ENCODE peak calls at places on chromosomes 16 and 17, in four cellular contexts. A is K562, D is GM12878, R is HepG2. X is an unnamed sample.

GRCh38 chr16:247027-247426 is 12.4 kb downstream of the FAM234A start:
- DNase-seq in A (no peak), D (no peak), R (no peak), X (no peak)

GRCh38 chr17:64411999-64412771 is 21.5 kb upstream of the PECAM1 start:
- DNase-seq in A (no peak), D (no peak), R (no peak), X (no peak)

GRCh38 chr16:57084996-57085395 is 7.4 kb upstream of the CPNE2 start:
- DNase-seq in A (no peak), D (no peak), R (no peak), X (no peak)

GRCh38 chr17:5759501-5759925 is 175.2 kb upstream of the NLRP1 start:
- DNase-seq in A (no peak), D (no peak), R (no peak), X (no peak)

GRCh38 chr17:73043686-73044581 is 48.6 kb downstream of the SLC39A11 start:
- DNase-seq in A (no peak), D (no peak), R (no peak), X (peak; percentile 35)

GRCh38 chr17:29376667-29377268 is 13.4 kb upstream of the TAOK1 start:
- DNase-seq in A (no peak), D (no peak), R (no peak), X (no peak)

GRCh38 chr16:9126609-9127008 is 35.2 kb downstream of the HAPSTR1 start:
- DNase-seq in A (no peak), D (no peak), R (no peak), X (no peak)

GRCh38 chr16:56777533-56777932 is 47.6 kb downstream of the NUP93 start:
- DNase-seq in A (no peak), D (no peak), R (no peak), X (no peak)

GRCh38 chr16:69150146-69150865 is 17.9 kb downstream of the UTP4 start:
- DNase-seq in A (peak; percentile 54), D (no peak), R (peak; percentile 68), X (peak; percentile 67)

GRCh38 chr17:44793885-44794698 is 35.3 kb downstream of the ADAM11 start:
- DNase-seq in A (no peak), D (no peak), R (no peak), X (no peak)

GRCh38 chr16:50671644-50672260 is 9.4 kb downstream of the SNX20 start:
- DNase-seq in A (peak; percentile 45), D (no peak), R (peak; percentile 36), X (peak; percentile 62)

GRCh38 chr17:50260501-50260911 is 13.8 kb upstream of the TMEM92 start:
- DNase-seq in A (peak; percentile 2), D (no peak), R (no peak), X (peak; percentile 37)

GRCh38 chr17:41307647-41308046 is 1.5 kb downstream of the KRTAP16-1 start:
- DNase-seq in A (no peak), D (no peak), R (no peak), X (no peak)

GRCh38 chr17:78722101-78722761 is 59.8 kb downstream of the CYTH1 start:
- DNase-seq in A (no peak), D (no peak), R (no peak), X (peak; percentile 68)

GRCh38 chr16:28202147-28202746 is 9.5 kb downstream of the XPO6 start:
- DNase-seq in A (no peak), D (no peak), R (no peak), X (no peak)

GRCh38 chr17:50904522-50905459 is 38.6 kb upstream of the TOB1 start:
- DNase-seq in A (no peak), D (no peak), R (peak; percentile 78), X (peak; percentile 90)

GRCh38 chr17:63412234-63412633 is 33.9 kb downstream of the CYB561 start:
- DNase-seq in A (no peak), D (no peak), R (no peak), X (no peak)

GRCh38 chr16:83826146-83826913 is 18.6 kb downstream of the HSBP1 start:
- DNase-seq in A (peak; percentile 89), D (no peak), R (peak; percentile 52), X (peak; percentile 86)

GRCh38 chr17:75661531-75661930 is 5.4 kb downstream of the RECQL5 start:
- DNase-seq in A (no peak), D (no peak), R (no peak), X (no peak)

GRCh38 chr17:71071837-71072236 is 902.5 kb downstream of the KCNJ2 start:
- DNase-seq in A (no peak), D (no peak), R (peak; percentile 11), X (peak; percentile 5)

GRCh38 chr17:44788139-44788538 is 29.4 kb downstream of the ADAM11 start:
- DNase-seq in A (no peak), D (no peak), R (no peak), X (no peak)

GRCh38 chr17:75617675-75618074 is 15.6 kb upstream of the SMIM5 start:
- DNase-seq in A (no peak), D (no peak), R (no peak), X (no peak)

GRCh38 chr16:27995378-27995777 is 68.1 kb downstream of the GSG1L start:
- DNase-seq in A (no peak), D (no peak), R (no peak), X (no peak)

GRCh38 chr17:75869282-75870141 is 8.9 kb downstream of the TRIM47 start:
- DNase-seq in A (no peak), D (no peak), R (peak; percentile 99), X (peak; percentile 53)

GRCh38 chr17:57671546-57672204 is 73.4 kb downstream of the CCDC182 start:
- DNase-seq in A (peak; percentile 86), D (no peak), R (peak; percentile 69), X (peak; percentile 94)

GRCh38 chr17:57672971-57673370 is 72.1 kb downstream of the CCDC182 start:
- DNase-seq in A (no peak), D (no peak), R (no peak), X (no peak)

GRCh38 chr17:57670769-57671545 is 74.1 kb downstream of the CCDC182 start:
- DNase-seq in A (no peak), D (no peak), R (no peak), X (no peak)

GRCh38 chr17:57669671-57670529 is 75.2 kb downstream of the CCDC182 start:
- DNase-seq in A (no peak), D (no peak), R (no peak), X (peak; percentile 60)

GRCh38 chr17:57672205-57672632 is 72.9 kb downstream of the CCDC182 start:
- DNase-seq in A (no peak), D (no peak), R (no peak), X (peak; percentile 58)
- TF ChIP-seq GABPA in A (no peak), D (no peak), R (no peak), X (no peak)

GRCh38 chr17:1552911-1553310 is 9.7 kb downstream of the PITPNA start:
- DNase-seq in A (no peak), D (no peak), R (no peak), X (no peak)

GRCh38 chr17:1553354-1554266 is 9.0 kb downstream of the PITPNA start:
- DNase-seq in A (no peak), D (no peak), R (no peak), X (no peak)

GRCh38 chr17:1548032-1548431 is 14.6 kb downstream of the PITPNA start:
- DNase-seq in A (no peak), D (no peak), R (no peak), X (no peak)

GRCh38 chr17:1554751-1555617 is 7.6 kb downstream of the PITPNA start:
- DNase-seq in A (no peak), D (no peak), R (no peak), X (no peak)

DNA sequence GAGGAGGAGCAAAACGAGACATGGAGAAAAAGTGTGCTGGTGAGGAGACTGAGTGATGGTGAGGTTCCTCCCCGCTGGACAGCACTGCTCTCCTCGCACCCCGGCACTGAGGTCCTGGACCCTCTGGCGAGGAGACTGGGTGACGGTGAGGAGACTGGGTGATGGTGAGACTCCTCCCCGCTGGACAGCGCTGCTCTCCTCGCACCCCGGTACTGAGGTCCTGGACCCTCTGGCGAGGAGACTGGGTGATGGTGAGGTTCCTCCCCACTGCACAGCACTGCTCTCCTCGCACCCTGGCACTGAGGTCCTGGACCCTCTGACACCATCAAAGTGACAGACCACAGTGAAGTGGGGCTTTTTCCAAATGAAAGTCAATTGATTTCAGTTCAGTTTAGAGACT is 10.9 kb downstream of the PITPNA start:
- DNase-seq in A (no peak), D (no peak), R (no peak), X (no peak)
- TF ChIP-seq REST in A (no peak), D (no peak), R (no peak), X (no peak)

GRCh38 chr16:15494231-15494630 is 59.8 kb downstream of the BMERB1 start:
- DNase-seq in A (no peak), D (no peak), R (peak; percentile 73), X (no peak)
- TF ChIP-seq EP300 in A (no peak), D (no peak), R (no peak), X (no peak)

GRCh38 chr17:31099051-31099450 is 4.3 kb downstream of the NF1 start:
- DNase-seq in A (no peak), D (no peak), R (no peak), X (no peak)
- TF ChIP-seq GABPA in A (no peak), D (no peak), R (no peak), X (no peak)

GRCh38 chr16:24073321-24073720 is 182.8 kb upstream of the CACNG3 start:
- DNase-seq in A (no peak), D (no peak), R (no peak), X (no peak)

GRCh38 chr16:24074574-24074973 is 181.6 kb upstream of the CACNG3 start:
- DNase-seq in A (no peak), D (no peak), R (no peak), X (no peak)

GRCh38 chr16:24070851-24071250 is 185.3 kb upstream of the CACNG3 start:
- DNase-seq in A (peak; percentile 83), D (peak; percentile 9), R (peak; percentile 29), X (peak; percentile 67)

GRCh38 chr16:24071990-24072389 is 184.1 kb upstream of the CACNG3 start:
- DNase-seq in A (no peak), D (no peak), R (no peak), X (no peak)

GRCh38 chr16:24069036-24069590 is 187.0 kb upstream of the CACNG3 start:
- DNase-seq in A (no peak), D (no peak), R (no peak), X (peak; percentile 56)
- TF ChIP-seq REST in A (no peak), D (no peak), R (no peak), X (no peak)